ENCODE peak calls at places on chromosomes 12 and 14, in four cellular contexts. U, V, R and H are unnamed samples.

GRCh38 chr12:63917864-63918742 is 73.6 kb downstream of the SRGAP1 start:
- DNase-seq in U (peak; percentile 96), R (no peak), V (peak; percentile 89), H (no peak)

GRCh38 chr14:50375760-50376159 is 20.9 kb downstream of the CDKL1 start:
- DNase-seq in V (no peak), R (no peak), U (no peak), H (no peak)

GRCh38 chr12:15634010-15634676 is 155.0 kb downstream of the EPS8 start:
- DNase-seq in R (no peak), U (peak; percentile 70), V (no peak), H (no peak)

GRCh38 chr12:17459214-17459613 is 630.8 kb downstream of the RERGL start:
- DNase-seq in U (no peak), R (no peak), V (no peak), H (no peak)

GRCh38 chr12:107891967-107892366 is 117.5 kb downstream of the ASCL4 start:
- DNase-seq in R (no peak), U (peak; percentile 4), V (no peak), H (no peak)

GRCh38 chr14:91354221-91354916 is 63.3 kb downstream of the CCDC88C start:
- DNase-seq in U (no peak), V (no peak), R (no peak), H (no peak)

GRCh38 chr12:68804654-68805591 is 3.1 kb upstream of the MDM2 start:
- DNase-seq in R (no peak), U (no peak), V (no peak), H (no peak)

GRCh38 chr12:56873382-56873781 is 60.8 kb downstream of the SDR9C7 start:
- DNase-seq in R (no peak), U (no peak), V (no peak), H (no peak)

GRCh38 chr14:54209501-54210231 is 187.1 kb upstream of the CDKN3 start:
- DNase-seq in V (no peak), U (peak; percentile 30), R (no peak), H (no peak)

GRCh38 chr12:124713041-124713435 is 145.6 kb upstream of the NCOR2 start:
- DNase-seq in R (peak; percentile 57), U (no peak), V (no peak), H (peak; percentile 58)

GRCh38 chr12:112349440-112349839 is 32.8 kb downstream of the HECTD4 start:
- DNase-seq in R (no peak), V (no peak), U (peak; percentile 41), H (no peak)

GRCh38 chr12:114221976-114222630 is 183.8 kb downstream of the TBX5 start:
- DNase-seq in V (no peak), R (no peak), U (no peak), H (no peak)

GRCh38 chr12:100199023-100199346 is 1.6 kb upstream of the ACTR6 start:
- DNase-seq in U (no peak), V (no peak), R (no peak), H (no peak)

GRCh38 chr14:99643343-99643742 is 1.6 kb upstream of the HHIPL1 start:
- DNase-seq in U (no peak), R (no peak), V (no peak), H (no peak)

GRCh38 chr14:98219638-98220037 is 1052.4 kb downstream of the BCL11B start:
- DNase-seq in R (no peak), U (no peak), V (no peak), H (no peak)

GRCh38 chr12:57797938-57798337 is 15.4 kb downstream of the TSFM start:
- DNase-seq in V (no peak), R (no peak), U (no peak), H (no peak)

GRCh38 chr12:113154351-113154973 is 4.9 kb downstream of the CFAP73 start:
- DNase-seq in V (peak; percentile 64), R (no peak), U (peak; percentile 28), H (no peak)

GRCh38 chr14:65412881-65413738 is 580 bp downstream of the FUT8 start:
- DNase-seq in R (peak; percentile 74), V (peak; percentile 74), U (peak; percentile 73), H (no peak)

GRCh38 chr12:71397433-71397954 is 42.1 kb upstream of the LGR5 start:
- DNase-seq in R (no peak), U (no peak), V (no peak), H (no peak)

GRCh38 chr12:3154006-3154405 is 76.8 kb downstream of the TSPAN9 start:
- DNase-seq in V (no peak), U (no peak), R (no peak), H (no peak)

GRCh38 chr14:50859296-50859624 is 12.6 kb upstream of the ABHD12B start:
- DNase-seq in R (no peak), V (no peak), U (no peak), H (no peak)

GRCh38 chr14:24273422-24273998 is 2.1 kb upstream of the RABGGTA start:
- DNase-seq in U (no peak), V (no peak), R (no peak), H (no peak)

GRCh38 chr12:1581973-1582708 is 12.2 kb downstream of the FBXL14 start:
- DNase-seq in R (no peak), V (no peak), U (peak; percentile 58), H (no peak)

DNA sequence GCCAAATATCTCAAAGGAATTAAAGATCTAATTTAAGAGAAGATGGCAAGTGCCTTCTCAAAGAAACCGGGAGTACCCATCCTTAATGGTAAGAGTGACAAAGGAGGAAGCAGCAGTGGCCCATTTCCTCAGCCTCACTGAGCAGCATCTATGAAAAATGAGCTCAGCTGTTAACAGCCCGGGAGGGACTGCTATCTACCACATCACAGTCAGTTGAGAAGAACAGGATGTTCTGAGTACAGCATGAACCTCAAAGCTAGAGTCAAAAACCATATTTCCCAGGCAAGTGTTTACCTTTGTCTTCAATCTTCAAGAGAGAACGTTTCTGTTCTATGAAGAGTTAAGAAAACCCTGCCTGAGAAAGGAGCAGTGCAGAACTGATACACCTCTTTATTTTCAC is 115.0 kb downstream of the BTG1 start:
- DNase-seq in R (peak; percentile 53), U (peak; percentile 24), V (peak; percentile 3), H (peak; percentile 30)
- TF ChIP-seq POLR2A in R (no peak), U (no peak), V (no peak), H (peak; percentile 12)

DNA sequence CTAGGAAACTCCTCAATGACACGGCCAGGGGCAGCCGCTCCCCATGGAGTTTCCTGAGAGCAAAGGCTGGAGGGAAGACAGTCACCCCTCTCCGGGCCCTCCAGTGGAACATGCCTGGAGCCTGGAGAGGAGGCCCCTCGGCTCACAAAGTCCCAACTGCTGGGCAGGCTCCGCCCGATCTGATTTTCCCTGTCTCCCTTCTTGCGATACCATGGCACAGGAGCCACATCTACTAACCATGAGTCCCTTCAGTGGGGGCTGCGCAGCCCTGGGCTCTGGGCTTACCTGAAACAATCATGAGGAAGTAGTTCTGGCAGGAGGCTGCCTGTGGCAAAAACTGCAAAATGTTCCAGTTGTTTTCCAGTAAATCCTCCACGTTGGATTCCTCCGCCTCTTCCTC is 15.3 kb downstream of the P2RX2 start:
- DNase-seq in R (no peak), U (no peak), V (no peak), H (no peak)
- H3K36me3 ChIP-seq in R (peaks cover 99% of the 10 kb centered on the region), U (peaks cover 36% of the 10 kb centered on the region), V (no peaks in the 10 kb centered on the region), H (no peaks in the 10 kb centered on the region)

DNA sequence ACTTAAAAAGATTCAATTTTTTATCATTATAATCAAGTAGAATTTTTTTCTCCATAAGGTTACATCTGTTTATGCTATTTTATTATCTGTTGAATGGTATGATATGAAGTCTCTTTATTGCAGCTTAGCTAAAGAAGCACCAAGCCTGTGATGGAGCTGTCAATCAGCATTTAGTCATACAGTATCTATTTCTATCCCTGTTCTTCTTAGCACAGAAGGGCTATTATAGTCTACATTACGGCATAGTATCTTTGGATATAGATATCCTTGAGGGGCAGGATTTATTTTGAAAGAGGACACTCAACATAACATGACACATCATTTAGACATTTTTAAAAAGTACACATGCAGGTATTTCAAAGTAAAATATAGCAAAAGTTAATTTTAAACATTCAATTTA is 277.2 kb downstream of the FOXG1 start:
- DNase-seq in R (no peak), U (no peak), V (no peak), H (no peak)
- H3K9me3 ChIP-seq in R (no peaks in the 10 kb centered on the region), U (no peaks in the 10 kb centered on the region), V (no peaks in the 10 kb centered on the region), H (no peaks in the 10 kb centered on the region)

GRCh38 chr12:76041406-76041805 is 9.8 kb upstream of the PHLDA1 start:
- DNase-seq in U (no peak), V (peak; percentile 43), R (no peak), H (no peak)
- TF ChIP-seq POLR2A in U (no peak), V (no peak), R (no peak), H (no peak)

GRCh38 chr14:22524105-22524783 is 64.8 kb downstream of the DAD1 start:
- DNase-seq in U (no peak), V (no peak), R (no peak), H (no peak)

GRCh38 chr14:22523283-22523682 is 65.7 kb downstream of the DAD1 start:
- DNase-seq in U (no peak), V (no peak), R (no peak), H (no peak)

GRCh38 chr14:22524784-22525161 is 64.3 kb downstream of the DAD1 start:
- DNase-seq in R (no peak), U (peak; percentile 45), V (no peak), H (no peak)

GRCh38 chr14:22526744-22527143 is 62.3 kb downstream of the DAD1 start:
- DNase-seq in R (no peak), V (no peak), U (no peak), H (no peak)

GRCh38 chr14:22526210-22526609 is 62.8 kb downstream of the DAD1 start:
- DNase-seq in R (no peak), U (no peak), V (no peak), H (no peak)
- H3K36me3 ChIP-seq in R (no peaks in the 10 kb centered on the region), U (no peaks in the 10 kb centered on the region), V (no peaks in the 10 kb centered on the region), H (no peaks in the 10 kb centered on the region)

DNA sequence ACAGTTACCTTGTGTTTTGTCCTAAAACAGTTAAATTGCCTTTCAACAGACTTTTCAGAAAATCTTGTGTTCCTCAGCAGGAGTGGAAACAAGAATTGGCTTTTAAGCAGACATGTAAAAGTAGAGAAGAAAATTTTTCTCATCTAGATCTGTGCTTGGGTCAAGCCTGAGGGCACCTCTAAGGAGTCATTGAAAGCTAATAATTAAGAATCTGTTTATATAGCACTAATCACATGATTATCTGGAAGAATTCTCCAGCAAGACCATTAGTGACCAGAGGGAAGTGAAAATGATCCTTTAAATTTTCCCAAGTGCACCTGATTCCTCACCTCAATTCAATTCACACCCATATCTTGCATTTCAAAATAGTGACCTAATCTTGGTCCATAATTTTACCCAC is 295.0 kb downstream of the DIO2 start:
- DNase-seq in R (no peak), V (no peak), U (no peak), H (no peak)
- H3K9me3 ChIP-seq in R (no peaks in the 10 kb centered on the region), V (no peaks in the 10 kb centered on the region), U (no peaks in the 10 kb centered on the region), H (no peaks in the 10 kb centered on the region)

GRCh38 chr12:54298904-54299303 is 1.9 kb downstream of the NFE2 start:
- DNase-seq in R (no peak), V (no peak), U (no peak), H (no peak)
- TF ChIP-seq POLR2A in R (no peak), V (no peak), U (no peak), H (no peak)